ENCODE peak calls at places on chromosome 18, in four cellular contexts. U is activated CD8-positive, alpha-beta T cell treated with anti-CD3 and anti-CD28 coated beads for 36 hours; T is uterus; A is A549. Z is an unnamed sample.
A peak's percentile ranks its signal among the peaks of the same experiment; 100 is the strongest.

GRCh38 chr18:34803877-34804276 is 93.8 kb downstream of the DTNA start:
- DNase-seq in U (no peak), T (no peak), A (no peak), Z (no peak)

GRCh38 chr18:2212846-2213245 is 358.5 kb downstream of the METTL4 start:
- DNase-seq in U (no peak), T (no peak), A (no peak), Z (no peak)

GRCh38 chr18:31197676-31198075 is 35.0 kb upstream of the DSC1 start:
- DNase-seq in U (no peak), T (no peak), A (no peak), Z (no peak)

GRCh38 chr18:22378672-22379282 is 38.9 kb downstream of the CTAGE1 start:
- DNase-seq in U (peak; percentile 40), T (no peak), A (peak; percentile 56), Z (no peak)

GRCh38 chr18:74990563-74991081 is 218.3 kb downstream of the PTGR3 start:
- DNase-seq in U (no peak), T (no peak), A (no peak), Z (no peak)

GRCh38 chr18:48356151-48356745 is 52.9 kb downstream of the ZBTB7C start:
- DNase-seq in U (no peak), T (no peak), A (no peak), Z (no peak)

GRCh38 chr18:70907673-70908072 is 618.8 kb downstream of the SOCS6 start:
- DNase-seq in U (no peak), T (no peak), A (peak; percentile 58), Z (no peak)

GRCh38 chr18:62325806-62326645 is 916 bp downstream of the TNFRSF11A start:
- DNase-seq in U (peak; percentile 24), T (no peak), A (no peak), Z (no peak)

GRCh38 chr18:27142891-27143290 is 42.2 kb downstream of the CHST9 start:
- DNase-seq in U (no peak), T (no peak), A (no peak), Z (no peak)

GRCh38 chr18:77095356-77096030 is 37.1 kb downstream of the MBP start:
- DNase-seq in U (no peak), T (peak; percentile 63), A (no peak), Z (no peak)

GRCh38 chr18:59582395-59582794 is 114.8 kb downstream of the CCBE1 start:
- DNase-seq in U (no peak), T (no peak), A (no peak), Z (no peak)

GRCh38 chr18:5662586-5663090 is 118.8 kb upstream of the EPB41L3 start:
- DNase-seq in U (no peak), T (no peak), A (no peak), Z (no peak)

DNA sequence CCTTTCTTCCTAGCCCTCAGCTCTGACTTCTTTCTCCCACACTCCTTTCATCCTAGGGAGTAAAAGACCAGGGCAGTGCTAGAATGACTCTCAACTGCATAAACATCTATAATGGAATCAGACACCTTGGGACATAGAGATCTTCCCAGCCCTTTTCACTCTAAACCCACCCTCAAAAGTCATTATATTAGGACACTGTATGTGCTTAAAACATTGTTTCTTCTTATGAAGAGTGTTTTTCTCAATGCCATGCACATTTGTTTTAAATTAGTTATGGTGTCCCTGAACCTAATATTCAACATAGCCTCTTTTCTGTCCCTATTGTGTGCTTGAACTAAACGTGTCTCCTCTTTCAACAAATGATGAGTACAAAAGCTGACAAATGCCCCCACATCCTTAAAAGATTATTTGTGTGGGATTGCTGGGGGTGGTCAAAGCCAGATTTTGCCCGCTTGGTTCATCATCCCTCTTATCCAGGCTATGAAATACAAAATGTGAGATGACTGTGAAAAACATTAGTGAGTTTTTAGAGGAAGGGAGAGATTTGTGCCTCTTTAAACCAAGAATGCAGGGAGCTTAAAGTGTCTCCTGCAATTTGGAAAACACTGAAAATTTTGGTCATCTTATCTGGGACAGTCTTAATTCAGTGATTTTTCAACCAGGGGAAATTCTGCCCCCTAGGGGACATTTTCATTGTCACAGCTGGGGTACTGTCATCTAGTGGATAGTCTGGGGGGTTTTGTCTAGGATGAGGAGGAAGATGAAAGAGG is 29.0 kb downstream of the SERPINB5 start:
- DNase-seq in U (peak; percentile 63), T (no peak), A (peak; percentile 15), Z (peak; percentile 43)
- TF ChIP-seq CTCF in U (peak; percentile 72), T (no peak), A (peak; percentile 47), Z (no peak)

GRCh38 chr18:8943900-8944870 is 158.3 kb upstream of the NDUFV2 start:
- DNase-seq in U (no peak), T (no peak), A (no peak), Z (no peak)
- TF ChIP-seq CTCF in U (no peak), T (no peak), A (no peak), Z (no peak)

DNA sequence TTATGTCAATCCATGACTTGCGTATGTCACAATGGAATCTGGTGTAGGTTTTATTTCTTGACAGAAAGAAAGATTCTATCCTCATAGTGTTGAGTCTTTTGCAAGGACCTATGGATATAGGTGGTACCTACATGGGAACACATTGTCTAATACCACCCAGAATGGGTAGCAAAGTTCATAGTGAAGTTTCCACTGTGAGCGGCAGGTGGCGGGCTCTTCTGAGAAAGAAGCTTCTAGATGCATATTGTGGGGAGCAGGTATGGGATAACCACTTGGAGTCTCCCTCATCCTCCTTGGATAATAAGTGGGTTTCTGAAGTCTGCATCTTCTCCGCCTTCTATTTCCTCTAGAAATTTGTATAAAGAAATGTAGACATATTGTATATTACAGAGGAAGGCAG is 44.9 kb downstream of the LINC00305 start:
- DNase-seq in U (no peak), T (no peak), A (no peak), Z (no peak)
- TF ChIP-seq CTCF in U (no peak), T (no peak), A (peak; percentile 18), Z (no peak)

GRCh38 chr18:10754128-10754527 is 228.3 kb downstream of the NAPG start:
- DNase-seq in U (no peak), T (no peak), A (no peak), Z (no peak)
- TF ChIP-seq CTCF in U (no peak), T (no peak), A (no peak), Z (no peak)

GRCh38 chr18:76052196-76052595 is 442.8 kb downstream of the ZNF516 start:
- DNase-seq in U (no peak), T (no peak), A (no peak), Z (no peak)
- TF ChIP-seq CTCF in U (no peak), T (no peak), A (no peak), Z (no peak)

GRCh38 chr18:52694804-52695203 is 354.8 kb downstream of the DCC start:
- DNase-seq in U (peak; percentile 1), T (no peak), A (peak; percentile 5), Z (no peak)
- TF ChIP-seq CTCF in U (no peak), T (no peak), A (peak; percentile 37), Z (no peak)